ENCODE peak calls at places on chromosome 4, in nine cellular contexts. One of them, this sample, is unnamed.

GRCh38 chr4:158578476-158578875 is 56.8 kb downstream of the RXFP1 start:
- DNase-seq in nephron progenitor cell: no peak
- DNase-seq in transverse colon: no peak
- DNase-seq in stimulated activated CD4-positive, alpha-beta T cell treated with anti-CD3 and anti-CD28 coated beads, Interleukin-15, amount 100 ng/mL, for 24 hours: no peak
- DNase-seq in KBM-7: peak; percentile 44
- DNase-seq in IMR-90: peak; percentile 51
- DNase-seq in renal cortical epithelial cell: peak; percentile 25
- DNase-seq in B cell: no peak
- DNase-seq in activated CD4-positive, alpha-beta T cell treated with anti-CD3 and anti-CD28 coated beads, Interleukin-2, amount 50 U/mL, for 1 hour: no peak
- DNase-seq in this sample: no peak

GRCh38 chr4:57575465-57575864 is 465.3 kb upstream of the IGFBP7 start:
- DNase-seq in KBM-7: no peak
- DNase-seq in B cell: no peak
- DNase-seq in renal cortical epithelial cell: no peak
- DNase-seq in activated CD4-positive, alpha-beta T cell treated with anti-CD3 and anti-CD28 coated beads, Interleukin-2, amount 50 U/mL, for 1 hour: no peak
- DNase-seq in nephron progenitor cell: no peak
- DNase-seq in stimulated activated CD4-positive, alpha-beta T cell treated with anti-CD3 and anti-CD28 coated beads, Interleukin-15, amount 100 ng/mL, for 24 hours: no peak
- DNase-seq in transverse colon: no peak
- DNase-seq in IMR-90: no peak
- DNase-seq in this sample: no peak

GRCh38 chr4:13533670-13534343 is 10.5 kb downstream of the NKX3-2 start:
- DNase-seq in KBM-7: no peak
- DNase-seq in B cell: peak; percentile 21
- DNase-seq in transverse colon: no peak
- DNase-seq in nephron progenitor cell: no peak
- DNase-seq in renal cortical epithelial cell: no peak
- DNase-seq in stimulated activated CD4-positive, alpha-beta T cell treated with anti-CD3 and anti-CD28 coated beads, Interleukin-15, amount 100 ng/mL, for 24 hours: no peak
- DNase-seq in IMR-90: no peak
- DNase-seq in activated CD4-positive, alpha-beta T cell treated with anti-CD3 and anti-CD28 coated beads, Interleukin-2, amount 50 U/mL, for 1 hour: no peak
- DNase-seq in this sample: no peak

GRCh38 chr4:181219783-181220416 is 1023.3 kb upstream of the TENM3 start:
- DNase-seq in stimulated activated CD4-positive, alpha-beta T cell treated with anti-CD3 and anti-CD28 coated beads, Interleukin-15, amount 100 ng/mL, for 24 hours: no peak
- DNase-seq in transverse colon: no peak
- DNase-seq in B cell: no peak
- DNase-seq in nephron progenitor cell: no peak
- DNase-seq in activated CD4-positive, alpha-beta T cell treated with anti-CD3 and anti-CD28 coated beads, Interleukin-2, amount 50 U/mL, for 1 hour: no peak
- DNase-seq in IMR-90: no peak
- DNase-seq in renal cortical epithelial cell: no peak
- DNase-seq in KBM-7: no peak
- DNase-seq in this sample: no peak

GRCh38 chr4:171676555-171677215 is 136.5 kb upstream of the GALNTL6 start:
- DNase-seq in activated CD4-positive, alpha-beta T cell treated with anti-CD3 and anti-CD28 coated beads, Interleukin-2, amount 50 U/mL, for 1 hour: no peak
- DNase-seq in stimulated activated CD4-positive, alpha-beta T cell treated with anti-CD3 and anti-CD28 coated beads, Interleukin-15, amount 100 ng/mL, for 24 hours: no peak
- DNase-seq in KBM-7: peak; percentile 82
- DNase-seq in transverse colon: no peak
- DNase-seq in B cell: peak; percentile 13
- DNase-seq in nephron progenitor cell: no peak
- DNase-seq in IMR-90: no peak
- DNase-seq in renal cortical epithelial cell: no peak
- DNase-seq in this sample: no peak

GRCh38 chr4:6598641-6599040 is 23.7 kb downstream of the MAN2B2 start:
- DNase-seq in KBM-7: no peak
- DNase-seq in activated CD4-positive, alpha-beta T cell treated with anti-CD3 and anti-CD28 coated beads, Interleukin-2, amount 50 U/mL, for 1 hour: no peak
- DNase-seq in nephron progenitor cell: no peak
- DNase-seq in IMR-90: no peak
- DNase-seq in B cell: no peak
- DNase-seq in stimulated activated CD4-positive, alpha-beta T cell treated with anti-CD3 and anti-CD28 coated beads, Interleukin-15, amount 100 ng/mL, for 24 hours: no peak
- DNase-seq in renal cortical epithelial cell: no peak
- DNase-seq in transverse colon: no peak
- DNase-seq in this sample: no peak

GRCh38 chr4:55125763-55126541 is 557 bp upstream of the KDR start:
- DNase-seq in stimulated activated CD4-positive, alpha-beta T cell treated with anti-CD3 and anti-CD28 coated beads, Interleukin-15, amount 100 ng/mL, for 24 hours: no peak
- DNase-seq in activated CD4-positive, alpha-beta T cell treated with anti-CD3 and anti-CD28 coated beads, Interleukin-2, amount 50 U/mL, for 1 hour: no peak
- DNase-seq in KBM-7: no peak
- DNase-seq in renal cortical epithelial cell: no peak
- DNase-seq in nephron progenitor cell: peak; percentile 28
- DNase-seq in IMR-90: no peak
- DNase-seq in transverse colon: no peak
- DNase-seq in B cell: no peak
- DNase-seq in this sample: no peak

GRCh38 chr4:7027913-7028312 is 15.3 kb upstream of the TADA2B start:
- DNase-seq in stimulated activated CD4-positive, alpha-beta T cell treated with anti-CD3 and anti-CD28 coated beads, Interleukin-15, amount 100 ng/mL, for 24 hours: no peak
- DNase-seq in KBM-7: no peak
- DNase-seq in B cell: no peak
- DNase-seq in renal cortical epithelial cell: no peak
- DNase-seq in IMR-90: no peak
- DNase-seq in activated CD4-positive, alpha-beta T cell treated with anti-CD3 and anti-CD28 coated beads, Interleukin-2, amount 50 U/mL, for 1 hour: no peak
- DNase-seq in nephron progenitor cell: no peak
- DNase-seq in transverse colon: no peak
- DNase-seq in this sample: no peak

GRCh38 chr4:74934016-74934821 is 1.3 kb downstream of the PARM1 start:
- DNase-seq in B cell: peak; percentile 24
- DNase-seq in nephron progenitor cell: peak; percentile 47
- DNase-seq in KBM-7: no peak
- DNase-seq in transverse colon: peak; percentile 54
- DNase-seq in activated CD4-positive, alpha-beta T cell treated with anti-CD3 and anti-CD28 coated beads, Interleukin-2, amount 50 U/mL, for 1 hour: no peak
- DNase-seq in renal cortical epithelial cell: peak; percentile 26
- DNase-seq in IMR-90: peak; percentile 14
- DNase-seq in stimulated activated CD4-positive, alpha-beta T cell treated with anti-CD3 and anti-CD28 coated beads, Interleukin-15, amount 100 ng/mL, for 24 hours: peak; percentile 3
- DNase-seq in this sample: peak; percentile 71

GRCh38 chr4:105387466-105387865 is 86.4 kb downstream of the PPA2 start:
- DNase-seq in activated CD4-positive, alpha-beta T cell treated with anti-CD3 and anti-CD28 coated beads, Interleukin-2, amount 50 U/mL, for 1 hour: no peak
- DNase-seq in renal cortical epithelial cell: no peak
- DNase-seq in IMR-90: peak; percentile 23
- DNase-seq in stimulated activated CD4-positive, alpha-beta T cell treated with anti-CD3 and anti-CD28 coated beads, Interleukin-15, amount 100 ng/mL, for 24 hours: no peak
- DNase-seq in B cell: no peak
- DNase-seq in transverse colon: no peak
- DNase-seq in KBM-7: no peak
- DNase-seq in nephron progenitor cell: no peak
- DNase-seq in this sample: no peak

GRCh38 chr4:57151481-57151880 is 41.3 kb upstream of the IGFBP7 start:
- DNase-seq in stimulated activated CD4-positive, alpha-beta T cell treated with anti-CD3 and anti-CD28 coated beads, Interleukin-15, amount 100 ng/mL, for 24 hours: no peak
- DNase-seq in activated CD4-positive, alpha-beta T cell treated with anti-CD3 and anti-CD28 coated beads, Interleukin-2, amount 50 U/mL, for 1 hour: no peak
- DNase-seq in transverse colon: no peak
- DNase-seq in B cell: no peak
- DNase-seq in IMR-90: no peak
- DNase-seq in renal cortical epithelial cell: peak; percentile 28
- DNase-seq in KBM-7: no peak
- DNase-seq in nephron progenitor cell: no peak
- DNase-seq in this sample: no peak

GRCh38 chr4:2924765-2925301 is 38.4 kb downstream of the NOP14 start:
- DNase-seq in KBM-7: no peak
- DNase-seq in IMR-90: no peak
- DNase-seq in transverse colon: no peak
- DNase-seq in renal cortical epithelial cell: peak; percentile 30
- DNase-seq in B cell: no peak
- DNase-seq in activated CD4-positive, alpha-beta T cell treated with anti-CD3 and anti-CD28 coated beads, Interleukin-2, amount 50 U/mL, for 1 hour: no peak
- DNase-seq in stimulated activated CD4-positive, alpha-beta T cell treated with anti-CD3 and anti-CD28 coated beads, Interleukin-15, amount 100 ng/mL, for 24 hours: no peak
- DNase-seq in nephron progenitor cell: no peak
- DNase-seq in this sample: no peak

GRCh38 chr4:8198906-8199593 is at the start of gene SH3TC1:
- DNase-seq in renal cortical epithelial cell: peak; percentile 85
- DNase-seq in IMR-90: peak; percentile 86
- DNase-seq in B cell: peak; percentile 86
- DNase-seq in nephron progenitor cell: peak; percentile 76
- DNase-seq in transverse colon: peak; percentile 92
- DNase-seq in activated CD4-positive, alpha-beta T cell treated with anti-CD3 and anti-CD28 coated beads, Interleukin-2, amount 50 U/mL, for 1 hour: peak; percentile 54
- DNase-seq in KBM-7: peak; percentile 95
- DNase-seq in stimulated activated CD4-positive, alpha-beta T cell treated with anti-CD3 and anti-CD28 coated beads, Interleukin-15, amount 100 ng/mL, for 24 hours: peak; percentile 77
- DNase-seq in this sample: peak; percentile 70

GRCh38 chr4:155703486-155704227 is 37.0 kb downstream of the GUCY1A1 start:
- DNase-seq in B cell: no peak
- DNase-seq in transverse colon: no peak
- DNase-seq in IMR-90: peak; percentile 47
- DNase-seq in stimulated activated CD4-positive, alpha-beta T cell treated with anti-CD3 and anti-CD28 coated beads, Interleukin-15, amount 100 ng/mL, for 24 hours: no peak
- DNase-seq in KBM-7: no peak
- DNase-seq in activated CD4-positive, alpha-beta T cell treated with anti-CD3 and anti-CD28 coated beads, Interleukin-2, amount 50 U/mL, for 1 hour: no peak
- DNase-seq in renal cortical epithelial cell: peak; percentile 98
- DNase-seq in nephron progenitor cell: no peak
- DNase-seq in this sample: no peak

GRCh38 chr4:1377606-1378261 is 28.5 kb downstream of the NKX1-1 start:
- DNase-seq in renal cortical epithelial cell: no peak
- DNase-seq in activated CD4-positive, alpha-beta T cell treated with anti-CD3 and anti-CD28 coated beads, Interleukin-2, amount 50 U/mL, for 1 hour: no peak
- DNase-seq in KBM-7: no peak
- DNase-seq in transverse colon: no peak
- DNase-seq in B cell: no peak
- DNase-seq in nephron progenitor cell: peak; percentile 1
- DNase-seq in IMR-90: no peak
- DNase-seq in stimulated activated CD4-positive, alpha-beta T cell treated with anti-CD3 and anti-CD28 coated beads, Interleukin-15, amount 100 ng/mL, for 24 hours: no peak
- DNase-seq in this sample: no peak

GRCh38 chr4:168291242-168291641 is 27.3 kb downstream of the DDX60 start:
- DNase-seq in transverse colon: no peak
- DNase-seq in KBM-7: no peak
- DNase-seq in B cell: no peak
- DNase-seq in renal cortical epithelial cell: no peak
- DNase-seq in IMR-90: no peak
- DNase-seq in activated CD4-positive, alpha-beta T cell treated with anti-CD3 and anti-CD28 coated beads, Interleukin-2, amount 50 U/mL, for 1 hour: no peak
- DNase-seq in stimulated activated CD4-positive, alpha-beta T cell treated with anti-CD3 and anti-CD28 coated beads, Interleukin-15, amount 100 ng/mL, for 24 hours: no peak
- DNase-seq in nephron progenitor cell: no peak
- DNase-seq in this sample: no peak

GRCh38 chr4:146311238-146311970 is 97.1 kb downstream of the REELD1 start:
- DNase-seq in KBM-7: peak; percentile 14
- DNase-seq in stimulated activated CD4-positive, alpha-beta T cell treated with anti-CD3 and anti-CD28 coated beads, Interleukin-15, amount 100 ng/mL, for 24 hours: no peak
- DNase-seq in renal cortical epithelial cell: no peak
- DNase-seq in nephron progenitor cell: no peak
- DNase-seq in B cell: no peak
- DNase-seq in IMR-90: no peak
- DNase-seq in transverse colon: no peak
- DNase-seq in activated CD4-positive, alpha-beta T cell treated with anti-CD3 and anti-CD28 coated beads, Interleukin-2, amount 50 U/mL, for 1 hour: no peak
- DNase-seq in this sample: no peak

GRCh38 chr4:152619556-152619955 is 60.2 kb downstream of the TMEM154 start:
- DNase-seq in transverse colon: no peak
- DNase-seq in nephron progenitor cell: no peak
- DNase-seq in renal cortical epithelial cell: no peak
- DNase-seq in IMR-90: no peak
- DNase-seq in B cell: no peak
- DNase-seq in stimulated activated CD4-positive, alpha-beta T cell treated with anti-CD3 and anti-CD28 coated beads, Interleukin-15, amount 100 ng/mL, for 24 hours: no peak
- DNase-seq in KBM-7: no peak
- DNase-seq in activated CD4-positive, alpha-beta T cell treated with anti-CD3 and anti-CD28 coated beads, Interleukin-2, amount 50 U/mL, for 1 hour: no peak
- DNase-seq in this sample: no peak

GRCh38 chr4:81635747-81636146 is 164.0 kb upstream of the RASGEF1B start:
- DNase-seq in activated CD4-positive, alpha-beta T cell treated with anti-CD3 and anti-CD28 coated beads, Interleukin-2, amount 50 U/mL, for 1 hour: no peak
- DNase-seq in B cell: peak; percentile 48
- DNase-seq in KBM-7: peak; percentile 53
- DNase-seq in stimulated activated CD4-positive, alpha-beta T cell treated with anti-CD3 and anti-CD28 coated beads, Interleukin-15, amount 100 ng/mL, for 24 hours: no peak
- DNase-seq in renal cortical epithelial cell: peak; percentile 65
- DNase-seq in nephron progenitor cell: no peak
- DNase-seq in IMR-90: no peak
- DNase-seq in transverse colon: peak; percentile 80
- DNase-seq in this sample: no peak

GRCh38 chr4:100049872-100050271 is 99.8 kb upstream of the H2AZ1 start:
- DNase-seq in transverse colon: no peak
- DNase-seq in KBM-7: no peak
- DNase-seq in nephron progenitor cell: no peak
- DNase-seq in IMR-90: peak; percentile 10
- DNase-seq in renal cortical epithelial cell: peak; percentile 72
- DNase-seq in activated CD4-positive, alpha-beta T cell treated with anti-CD3 and anti-CD28 coated beads, Interleukin-2, amount 50 U/mL, for 1 hour: no peak
- DNase-seq in B cell: no peak
- DNase-seq in stimulated activated CD4-positive, alpha-beta T cell treated with anti-CD3 and anti-CD28 coated beads, Interleukin-15, amount 100 ng/mL, for 24 hours: no peak
- DNase-seq in this sample: no peak

GRCh38 chr4:7905461-7905915 is 34.2 kb downstream of the AFAP1 start:
- DNase-seq in nephron progenitor cell: no peak
- DNase-seq in B cell: no peak
- DNase-seq in KBM-7: no peak
- DNase-seq in activated CD4-positive, alpha-beta T cell treated with anti-CD3 and anti-CD28 coated beads, Interleukin-2, amount 50 U/mL, for 1 hour: no peak
- DNase-seq in renal cortical epithelial cell: no peak
- DNase-seq in transverse colon: no peak
- DNase-seq in IMR-90: no peak
- DNase-seq in stimulated activated CD4-positive, alpha-beta T cell treated with anti-CD3 and anti-CD28 coated beads, Interleukin-15, amount 100 ng/mL, for 24 hours: no peak
- DNase-seq in this sample: no peak

GRCh38 chr4:76266627-76267026 is 15.1 kb downstream of the FAM47E start:
- DNase-seq in activated CD4-positive, alpha-beta T cell treated with anti-CD3 and anti-CD28 coated beads, Interleukin-2, amount 50 U/mL, for 1 hour: no peak
- DNase-seq in renal cortical epithelial cell: no peak
- DNase-seq in transverse colon: no peak
- DNase-seq in nephron progenitor cell: no peak
- DNase-seq in stimulated activated CD4-positive, alpha-beta T cell treated with anti-CD3 and anti-CD28 coated beads, Interleukin-15, amount 100 ng/mL, for 24 hours: no peak
- DNase-seq in IMR-90: no peak
- DNase-seq in KBM-7: no peak
- DNase-seq in B cell: no peak
- DNase-seq in this sample: no peak

GRCh38 chr4:153112071-153112460 is 92.2 kb upstream of the TRIM2 start:
- DNase-seq in KBM-7: no peak
- DNase-seq in nephron progenitor cell: no peak
- DNase-seq in IMR-90: no peak
- DNase-seq in B cell: no peak
- DNase-seq in transverse colon: peak; percentile 15
- DNase-seq in stimulated activated CD4-positive, alpha-beta T cell treated with anti-CD3 and anti-CD28 coated beads, Interleukin-15, amount 100 ng/mL, for 24 hours: peak; percentile 60
- DNase-seq in renal cortical epithelial cell: no peak
- DNase-seq in activated CD4-positive, alpha-beta T cell treated with anti-CD3 and anti-CD28 coated beads, Interleukin-2, amount 50 U/mL, for 1 hour: peak; percentile 35
- DNase-seq in this sample: no peak

GRCh38 chr4:98374643-98375042 is 113.5 kb downstream of the RAP1GDS1 start:
- DNase-seq in renal cortical epithelial cell: no peak
- DNase-seq in IMR-90: peak; percentile 62
- DNase-seq in activated CD4-positive, alpha-beta T cell treated with anti-CD3 and anti-CD28 coated beads, Interleukin-2, amount 50 U/mL, for 1 hour: no peak
- DNase-seq in B cell: no peak
- DNase-seq in stimulated activated CD4-positive, alpha-beta T cell treated with anti-CD3 and anti-CD28 coated beads, Interleukin-15, amount 100 ng/mL, for 24 hours: no peak
- DNase-seq in transverse colon: no peak
- DNase-seq in nephron progenitor cell: no peak
- DNase-seq in KBM-7: no peak
- DNase-seq in this sample: no peak

GRCh38 chr4:115851918-115852766 is 738.7 kb upstream of the NDST4 start:
- DNase-seq in activated CD4-positive, alpha-beta T cell treated with anti-CD3 and anti-CD28 coated beads, Interleukin-2, amount 50 U/mL, for 1 hour: no peak
- DNase-seq in B cell: no peak
- DNase-seq in renal cortical epithelial cell: peak; percentile 47
- DNase-seq in stimulated activated CD4-positive, alpha-beta T cell treated with anti-CD3 and anti-CD28 coated beads, Interleukin-15, amount 100 ng/mL, for 24 hours: peak; percentile 32
- DNase-seq in nephron progenitor cell: peak; percentile 69
- DNase-seq in IMR-90: no peak
- DNase-seq in transverse colon: peak; percentile 35
- DNase-seq in KBM-7: peak; percentile 78
- DNase-seq in this sample: peak; percentile 61

GRCh38 chr4:7183161-7183560 is 9.2 kb upstream of the SORCS2 start:
- DNase-seq in B cell: no peak
- DNase-seq in transverse colon: no peak
- DNase-seq in renal cortical epithelial cell: peak; percentile 29
- DNase-seq in nephron progenitor cell: no peak
- DNase-seq in stimulated activated CD4-positive, alpha-beta T cell treated with anti-CD3 and anti-CD28 coated beads, Interleukin-15, amount 100 ng/mL, for 24 hours: peak; percentile 40
- DNase-seq in activated CD4-positive, alpha-beta T cell treated with anti-CD3 and anti-CD28 coated beads, Interleukin-2, amount 50 U/mL, for 1 hour: no peak
- DNase-seq in KBM-7: no peak
- DNase-seq in IMR-90: no peak
- DNase-seq in this sample: peak; percentile 26

GRCh38 chr4:10013722-10014121 is 7.6 kb downstream of the SLC2A9 start:
- DNase-seq in stimulated activated CD4-positive, alpha-beta T cell treated with anti-CD3 and anti-CD28 coated beads, Interleukin-15, amount 100 ng/mL, for 24 hours: peak; percentile 46
- DNase-seq in B cell: no peak
- DNase-seq in IMR-90: no peak
- DNase-seq in renal cortical epithelial cell: no peak
- DNase-seq in activated CD4-positive, alpha-beta T cell treated with anti-CD3 and anti-CD28 coated beads, Interleukin-2, amount 50 U/mL, for 1 hour: no peak
- DNase-seq in transverse colon: peak; percentile 80
- DNase-seq in KBM-7: peak; percentile 60
- DNase-seq in nephron progenitor cell: peak; percentile 43
- DNase-seq in this sample: peak; percentile 77

GRCh38 chr4:67437974-67438713 is 107.2 kb downstream of the CENPC start:
- DNase-seq in IMR-90: peak; percentile 85
- DNase-seq in renal cortical epithelial cell: peak; percentile 56
- DNase-seq in nephron progenitor cell: no peak
- DNase-seq in activated CD4-positive, alpha-beta T cell treated with anti-CD3 and anti-CD28 coated beads, Interleukin-2, amount 50 U/mL, for 1 hour: no peak
- DNase-seq in KBM-7: no peak
- DNase-seq in transverse colon: no peak
- DNase-seq in stimulated activated CD4-positive, alpha-beta T cell treated with anti-CD3 and anti-CD28 coated beads, Interleukin-15, amount 100 ng/mL, for 24 hours: no peak
- DNase-seq in B cell: no peak
- DNase-seq in this sample: no peak

GRCh38 chr4:11603594-11604194 is 175.0 kb upstream of the HS3ST1 start:
- DNase-seq in transverse colon: no peak
- DNase-seq in B cell: no peak
- DNase-seq in IMR-90: no peak
- DNase-seq in stimulated activated CD4-positive, alpha-beta T cell treated with anti-CD3 and anti-CD28 coated beads, Interleukin-15, amount 100 ng/mL, for 24 hours: no peak
- DNase-seq in renal cortical epithelial cell: no peak
- DNase-seq in nephron progenitor cell: no peak
- DNase-seq in activated CD4-positive, alpha-beta T cell treated with anti-CD3 and anti-CD28 coated beads, Interleukin-2, amount 50 U/mL, for 1 hour: no peak
- DNase-seq in KBM-7: no peak
- DNase-seq in this sample: no peak

GRCh38 chr4:100826808-100827548 is 309.2 kb upstream of the EMCN start:
- DNase-seq in activated CD4-positive, alpha-beta T cell treated with anti-CD3 and anti-CD28 coated beads, Interleukin-2, amount 50 U/mL, for 1 hour: no peak
- DNase-seq in IMR-90: no peak
- DNase-seq in B cell: no peak
- DNase-seq in nephron progenitor cell: no peak
- DNase-seq in renal cortical epithelial cell: no peak
- DNase-seq in KBM-7: no peak
- DNase-seq in transverse colon: no peak
- DNase-seq in stimulated activated CD4-positive, alpha-beta T cell treated with anti-CD3 and anti-CD28 coated beads, Interleukin-15, amount 100 ng/mL, for 24 hours: no peak
- DNase-seq in this sample: no peak

GRCh38 chr4:82201303-82201702 is 172.5 kb downstream of the HNRNPD start:
- DNase-seq in IMR-90: no peak
- DNase-seq in nephron progenitor cell: no peak
- DNase-seq in activated CD4-positive, alpha-beta T cell treated with anti-CD3 and anti-CD28 coated beads, Interleukin-2, amount 50 U/mL, for 1 hour: no peak
- DNase-seq in stimulated activated CD4-positive, alpha-beta T cell treated with anti-CD3 and anti-CD28 coated beads, Interleukin-15, amount 100 ng/mL, for 24 hours: no peak
- DNase-seq in renal cortical epithelial cell: peak; percentile 33
- DNase-seq in transverse colon: no peak
- DNase-seq in KBM-7: no peak
- DNase-seq in B cell: no peak
- DNase-seq in this sample: no peak

This sample was measured in ecto neural progenitor cell.